ENCODE peak calls at places on chromosomes 11 and 22, in eight cellular contexts. One of them, this sample, is unnamed.

GRCh38 chr11:110857885-110858555 is 145.8 kb upstream of the ARHGAP20 start:
- DNase-seq in uterus: peak; percentile 35
- DNase-seq in NB4: no peak
- DNase-seq in adrenal gland: no peak
- DNase-seq in heart left ventricle: no peak
- DNase-seq in A549: no peak
- DNase-seq in tibial nerve: no peak
- DNase-seq in ovary: no peak
- DNase-seq in this sample: no peak

GRCh38 chr22:28547132-28547842 is 132.4 kb downstream of the TTC28 start:
- DNase-seq in heart left ventricle: no peak
- DNase-seq in adrenal gland: no peak
- DNase-seq in uterus: no peak
- DNase-seq in NB4: no peak
- DNase-seq in A549: peak; percentile 5
- DNase-seq in tibial nerve: no peak
- DNase-seq in ovary: no peak
- DNase-seq in this sample: no peak

GRCh38 chr11:17686185-17686980 is 33.0 kb upstream of the MYOD1 start:
- DNase-seq in adrenal gland: no peak
- DNase-seq in tibial nerve: no peak
- DNase-seq in heart left ventricle: no peak
- DNase-seq in uterus: no peak
- DNase-seq in NB4: no peak
- DNase-seq in ovary: no peak
- DNase-seq in A549: no peak
- DNase-seq in this sample: no peak

GRCh38 chr11:2382927-2383822 is 6.1 kb downstream of the CD81 start:
- DNase-seq in adrenal gland: peak; percentile 77
- DNase-seq in tibial nerve: no peak
- DNase-seq in NB4: peak; percentile 26
- DNase-seq in A549: no peak
- DNase-seq in ovary: peak; percentile 60
- DNase-seq in uterus: peak; percentile 69
- DNase-seq in heart left ventricle: peak; percentile 86
- DNase-seq in this sample: no peak

GRCh38 chr11:71474771-71475483 is 21.9 kb downstream of the NADSYN1 start:
- DNase-seq in uterus: no peak
- DNase-seq in heart left ventricle: no peak
- DNase-seq in tibial nerve: no peak
- DNase-seq in A549: no peak
- DNase-seq in NB4: no peak
- DNase-seq in ovary: no peak
- DNase-seq in adrenal gland: no peak
- DNase-seq in this sample: no peak

GRCh38 chr11:128814856-128815705 is 52.0 kb downstream of the KCNJ1 start:
- DNase-seq in uterus: peak; percentile 69
- DNase-seq in heart left ventricle: no peak
- DNase-seq in adrenal gland: peak; percentile 41
- DNase-seq in NB4: peak; percentile 70
- DNase-seq in ovary: peak; percentile 34
- DNase-seq in A549: no peak
- DNase-seq in tibial nerve: peak; percentile 51
- DNase-seq in this sample: no peak

GRCh38 chr22:18028817-18029527 is 4.6 kb upstream of the MICAL3 start:
- DNase-seq in adrenal gland: peak; percentile 3
- DNase-seq in A549: no peak
- DNase-seq in tibial nerve: no peak
- DNase-seq in heart left ventricle: no peak
- DNase-seq in uterus: no peak
- DNase-seq in NB4: no peak
- DNase-seq in ovary: no peak
- DNase-seq in this sample: peak; percentile 57

GRCh38 chr11:12893787-12894672 is 115.1 kb upstream of the RASSF10 start:
- DNase-seq in adrenal gland: peak; percentile 76
- DNase-seq in NB4: peak; percentile 46
- DNase-seq in heart left ventricle: no peak
- DNase-seq in ovary: peak; percentile 74
- DNase-seq in uterus: peak; percentile 70
- DNase-seq in tibial nerve: peak; percentile 62
- DNase-seq in A549: peak; percentile 51
- DNase-seq in this sample: peak; percentile 44

GRCh38 chr11:11261629-11262028 is 91.4 kb downstream of the CSNK2A3 start:
- DNase-seq in NB4: no peak
- DNase-seq in ovary: no peak
- DNase-seq in A549: no peak
- DNase-seq in adrenal gland: no peak
- DNase-seq in heart left ventricle: no peak
- DNase-seq in tibial nerve: no peak
- DNase-seq in uterus: no peak
- DNase-seq in this sample: no peak

GRCh38 chr11:31995525-31996123 is 95.2 kb upstream of the RCN1 start:
- DNase-seq in ovary: no peak
- DNase-seq in uterus: no peak
- DNase-seq in tibial nerve: no peak
- DNase-seq in NB4: peak; percentile 20
- DNase-seq in A549: no peak
- DNase-seq in heart left ventricle: no peak
- DNase-seq in adrenal gland: peak; percentile 49
- DNase-seq in this sample: no peak

GRCh38 chr11:10540915-10541591 is at the start of gene RNF141:
- DNase-seq in adrenal gland: peak; percentile 96
- DNase-seq in uterus: peak; percentile 95
- DNase-seq in heart left ventricle: peak; percentile 98
- DNase-seq in ovary: peak; percentile 95
- DNase-seq in A549: peak; percentile 84
- DNase-seq in tibial nerve: peak; percentile 90
- DNase-seq in NB4: peak; percentile 94
- DNase-seq in this sample: peak; percentile 94

GRCh38 chr11:129374993-129375721 is 491 bp upstream of the BARX2 start:
- DNase-seq in uterus: no peak
- DNase-seq in NB4: no peak
- DNase-seq in adrenal gland: no peak
- DNase-seq in ovary: no peak
- DNase-seq in tibial nerve: no peak
- DNase-seq in heart left ventricle: no peak
- DNase-seq in A549: peak; percentile 26
- DNase-seq in this sample: peak; percentile 43

GRCh38 chr22:50729391-50730012 is 8.5 kb upstream of the ACR start:
- DNase-seq in uterus: no peak
- DNase-seq in tibial nerve: peak; percentile 9
- DNase-seq in NB4: no peak
- DNase-seq in adrenal gland: peak; percentile 8
- DNase-seq in heart left ventricle: peak; percentile 56
- DNase-seq in A549: no peak
- DNase-seq in ovary: no peak
- DNase-seq in this sample: no peak

GRCh38 chr11:121090145-121090721 is 10.8 kb upstream of the TECTA start:
- DNase-seq in heart left ventricle: no peak
- DNase-seq in A549: no peak
- DNase-seq in tibial nerve: no peak
- DNase-seq in NB4: no peak
- DNase-seq in ovary: no peak
- DNase-seq in uterus: no peak
- DNase-seq in adrenal gland: no peak
- DNase-seq in this sample: no peak

GRCh38 chr11:82752801-82753200 is 19.1 kb upstream of the FAM181B start:
- DNase-seq in heart left ventricle: no peak
- DNase-seq in tibial nerve: no peak
- DNase-seq in NB4: no peak
- DNase-seq in A549: no peak
- DNase-seq in ovary: no peak
- DNase-seq in adrenal gland: no peak
- DNase-seq in uterus: no peak
- DNase-seq in this sample: no peak

GRCh38 chr11:64878223-64878493 is 263 bp downstream of the EHD1 start:
- DNase-seq in adrenal gland: no peak
- DNase-seq in ovary: no peak
- DNase-seq in uterus: no peak
- DNase-seq in heart left ventricle: no peak
- DNase-seq in NB4: no peak
- DNase-seq in tibial nerve: no peak
- DNase-seq in A549: no peak
- DNase-seq in this sample: no peak

GRCh38 chr11:57434640-57435546 is 8.0 kb upstream of the SLC43A3 start:
- DNase-seq in adrenal gland: no peak
- DNase-seq in heart left ventricle: no peak
- DNase-seq in NB4: peak; percentile 92
- DNase-seq in ovary: no peak
- DNase-seq in A549: peak; percentile 69
- DNase-seq in uterus: no peak
- DNase-seq in tibial nerve: no peak
- DNase-seq in this sample: peak; percentile 17

GRCh38 chr22:50673231-50674126 is 856 bp downstream of the SHANK3 start:
- DNase-seq in NB4: no peak
- DNase-seq in ovary: no peak
- DNase-seq in heart left ventricle: no peak
- DNase-seq in tibial nerve: no peak
- DNase-seq in adrenal gland: no peak
- DNase-seq in A549: no peak
- DNase-seq in uterus: no peak
- DNase-seq in this sample: no peak

GRCh38 chr22:26949193-26949592 is 291.8 kb downstream of the MIAT start:
- DNase-seq in adrenal gland: peak; percentile 18
- DNase-seq in heart left ventricle: no peak
- DNase-seq in ovary: no peak
- DNase-seq in uterus: no peak
- DNase-seq in tibial nerve: no peak
- DNase-seq in A549: no peak
- DNase-seq in NB4: peak; percentile 20
- DNase-seq in this sample: no peak

DNA sequence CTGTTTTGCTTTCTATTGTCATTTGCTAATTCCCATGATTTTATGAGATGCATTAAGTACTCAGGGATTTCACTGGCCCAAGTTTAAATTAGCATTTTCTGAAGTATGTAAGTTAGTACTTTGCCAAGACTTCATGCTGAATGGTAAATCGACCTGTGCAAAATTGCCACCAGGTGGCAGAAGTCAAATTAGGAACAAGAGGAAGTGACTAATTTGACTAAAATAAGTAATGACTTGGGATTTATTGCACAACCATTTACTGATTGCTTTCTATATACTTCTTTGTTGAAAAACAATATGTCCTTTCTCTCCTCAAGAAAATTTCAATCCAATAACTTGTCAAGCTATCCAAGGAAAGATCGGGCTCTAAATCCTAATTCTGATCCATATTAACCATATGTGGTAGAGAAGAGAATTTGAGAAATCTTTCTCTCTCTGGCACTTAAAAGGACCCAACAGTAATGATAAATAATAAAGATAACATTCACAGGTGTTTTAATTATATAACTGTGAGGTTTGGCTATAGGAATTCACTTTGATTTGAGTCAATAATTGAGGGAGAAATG is 253.7 kb upstream of the CHORDC1 start:
- DNase-seq in adrenal gland: no peak
- DNase-seq in tibial nerve: no peak
- DNase-seq in heart left ventricle: no peak
- DNase-seq in NB4: peak; percentile 71
- DNase-seq in ovary: no peak
- DNase-seq in A549: no peak
- DNase-seq in uterus: no peak
- DNase-seq in this sample: no peak
- TF ChIP-seq CTCF in adrenal gland: peak; percentile 29
- TF ChIP-seq CTCF in tibial nerve: peak; percentile 6
- TF ChIP-seq CTCF in heart left ventricle: peak; percentile 33
- TF ChIP-seq CTCF in NB4: peak; percentile 61
- TF ChIP-seq CTCF in ovary: no peak
- TF ChIP-seq CTCF in A549: peak; percentile 46
- TF ChIP-seq CTCF in uterus: no peak
- TF ChIP-seq CTCF in this sample: peak; percentile 16

GRCh38 chr22:33314316-33314715 is 256.1 kb upstream of the SYN3 start:
- DNase-seq in ovary: no peak
- DNase-seq in uterus: no peak
- DNase-seq in NB4: no peak
- DNase-seq in heart left ventricle: no peak
- DNase-seq in A549: no peak
- DNase-seq in adrenal gland: no peak
- DNase-seq in tibial nerve: no peak
- DNase-seq in this sample: no peak
- TF ChIP-seq POLR2A in ovary: no peak
- TF ChIP-seq POLR2A in uterus: no peak
- TF ChIP-seq POLR2A in NB4: no peak
- TF ChIP-seq POLR2A in heart left ventricle: no peak
- TF ChIP-seq POLR2A in A549: no peak
- TF ChIP-seq POLR2A in adrenal gland: no peak
- TF ChIP-seq POLR2A in tibial nerve: no peak
- TF ChIP-seq POLR2A in this sample: no peak

GRCh38 chr11:59615637-59616395 is at the start of gene OSBP:
- DNase-seq in A549: peak; percentile 99
- DNase-seq in NB4: peak; percentile 100
- DNase-seq in adrenal gland: peak; percentile 99
- DNase-seq in heart left ventricle: peak; percentile 97
- DNase-seq in ovary: peak; percentile 99
- DNase-seq in tibial nerve: peak; percentile 99
- DNase-seq in uterus: peak; percentile 100
- DNase-seq in this sample: peak; percentile 100
- TF ChIP-seq CTCF in A549: no peak
- TF ChIP-seq CTCF in NB4: no peak
- TF ChIP-seq CTCF in adrenal gland: no peak
- TF ChIP-seq CTCF in heart left ventricle: no peak
- TF ChIP-seq CTCF in ovary: peak; percentile 45
- TF ChIP-seq CTCF in tibial nerve: no peak
- TF ChIP-seq CTCF in uterus: peak; percentile 42
- TF ChIP-seq CTCF in this sample: no peak

DNA sequence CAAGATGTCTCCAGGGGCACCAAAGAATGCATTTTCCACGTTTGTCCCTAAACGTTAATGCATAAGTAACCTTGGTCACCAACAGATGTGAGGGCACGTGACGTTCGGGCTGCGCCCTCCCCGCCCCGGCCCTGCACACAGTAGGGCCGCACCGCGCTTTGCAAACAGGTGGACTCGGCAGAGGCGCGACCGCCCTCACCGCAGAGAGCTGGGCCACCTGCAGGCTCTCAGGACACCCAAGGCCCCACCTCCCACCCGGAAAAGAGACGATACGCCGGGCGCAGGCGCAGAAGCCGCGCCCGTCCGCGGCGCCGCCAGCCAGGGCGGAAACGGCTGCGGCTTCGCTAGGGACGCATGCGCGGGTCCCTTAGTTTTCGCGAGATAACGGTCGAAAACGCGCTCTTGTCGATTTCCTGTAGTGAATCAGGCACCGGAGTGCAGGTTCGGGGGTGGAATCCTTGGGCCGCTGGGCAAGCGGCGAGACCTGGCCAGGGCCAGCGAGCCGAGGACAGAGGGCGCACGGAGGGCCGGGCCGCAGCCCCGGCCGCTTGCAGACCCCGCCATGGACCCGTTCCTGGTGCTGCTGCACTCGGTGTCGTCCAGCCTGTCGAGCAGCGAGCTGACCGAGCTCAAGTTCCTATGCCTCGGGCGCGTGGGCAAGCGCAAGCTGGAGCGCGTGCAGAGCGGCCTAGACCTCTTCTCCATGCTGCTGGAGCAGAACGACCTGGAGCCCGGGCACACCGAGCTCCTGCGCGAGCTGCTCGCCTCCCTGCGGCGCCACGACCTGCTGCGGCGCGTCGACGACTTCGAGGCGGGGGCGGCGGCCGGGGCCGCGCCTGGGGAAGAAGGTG is at the start of gene FADD:
- DNase-seq in heart left ventricle: peak; percentile 94
- DNase-seq in NB4: peak; percentile 95
- DNase-seq in adrenal gland: peak; percentile 93
- DNase-seq in ovary: peak; percentile 91
- DNase-seq in tibial nerve: peak; percentile 75
- DNase-seq in uterus: peak; percentile 93
- DNase-seq in A549: peak; percentile 84
- DNase-seq in this sample: peak; percentile 84
- TF ChIP-seq POLR2A in heart left ventricle: no peak
- TF ChIP-seq POLR2A in NB4: peak; percentile 94
- TF ChIP-seq POLR2A in adrenal gland: peak; percentile 73
- TF ChIP-seq POLR2A in ovary: no peak
- TF ChIP-seq POLR2A in tibial nerve: peak; percentile 60
- TF ChIP-seq POLR2A in uterus: peak; percentile 76
- TF ChIP-seq POLR2A in A549: peak; percentile 75
- TF ChIP-seq POLR2A in this sample: peak; percentile 74

This sample was measured in prostate gland.